ENCODE peak calls at places on chromosome 11, in six cellular contexts. One of them, this sample, is unnamed.
A peak's percentile ranks its signal among the peaks of the same experiment; 100 is the strongest.

GRCh38 chr11:76629133-76629852 is 41.3 kb downstream of the LRRC32 start:
- DNase-seq in psoas muscle: peak; percentile 34
- DNase-seq in cardiac muscle cell: no peak
- DNase-seq in mesothelial cell of epicardium: no peak
- DNase-seq in HFFc6: no peak
- DNase-seq in WERI-Rb-1: no peak
- DNase-seq in this sample: no peak

GRCh38 chr11:2801711-2802388 is 83.7 kb downstream of the CDKN1C start:
- DNase-seq in psoas muscle: peak; percentile 10
- DNase-seq in HFFc6: no peak
- DNase-seq in WERI-Rb-1: peak; percentile 8
- DNase-seq in mesothelial cell of epicardium: peak; percentile 36
- DNase-seq in cardiac muscle cell: no peak
- DNase-seq in this sample: no peak

GRCh38 chr11:29328961-29329441 is 687.8 kb downstream of the KCNA4 start:
- DNase-seq in psoas muscle: no peak
- DNase-seq in HFFc6: peak; percentile 66
- DNase-seq in cardiac muscle cell: peak; percentile 47
- DNase-seq in WERI-Rb-1: peak; percentile 21
- DNase-seq in mesothelial cell of epicardium: no peak
- DNase-seq in this sample: peak; percentile 32

GRCh38 chr11:104926771-104927470 is 28.7 kb upstream of the CASP12 start:
- DNase-seq in HFFc6: no peak
- DNase-seq in psoas muscle: peak; percentile 6
- DNase-seq in cardiac muscle cell: peak; percentile 45
- DNase-seq in mesothelial cell of epicardium: no peak
- DNase-seq in WERI-Rb-1: peak; percentile 7
- DNase-seq in this sample: no peak

GRCh38 chr11:82043316-82043715 is 690.3 kb downstream of the FAM181B start:
- DNase-seq in WERI-Rb-1: no peak
- DNase-seq in cardiac muscle cell: no peak
- DNase-seq in mesothelial cell of epicardium: no peak
- DNase-seq in HFFc6: no peak
- DNase-seq in psoas muscle: no peak
- DNase-seq in this sample: no peak

GRCh38 chr11:112523477-112523876 is 262.8 kb upstream of the PLET1 start:
- DNase-seq in WERI-Rb-1: no peak
- DNase-seq in HFFc6: no peak
- DNase-seq in psoas muscle: no peak
- DNase-seq in cardiac muscle cell: peak; percentile 47
- DNase-seq in mesothelial cell of epicardium: no peak
- DNase-seq in this sample: no peak

GRCh38 chr11:93704237-93704636 is 37.1 kb downstream of the TAF1D start:
- DNase-seq in mesothelial cell of epicardium: no peak
- DNase-seq in WERI-Rb-1: no peak
- DNase-seq in cardiac muscle cell: no peak
- DNase-seq in psoas muscle: no peak
- DNase-seq in HFFc6: no peak
- DNase-seq in this sample: no peak

GRCh38 chr11:63489879-63490278 is 1.1 kb downstream of the PLAAT5 start:
- DNase-seq in psoas muscle: no peak
- DNase-seq in cardiac muscle cell: no peak
- DNase-seq in HFFc6: no peak
- DNase-seq in WERI-Rb-1: no peak
- DNase-seq in mesothelial cell of epicardium: no peak
- DNase-seq in this sample: no peak

GRCh38 chr11:67455054-67455453 is at the start of gene CABP4:
- DNase-seq in cardiac muscle cell: no peak
- DNase-seq in HFFc6: no peak
- DNase-seq in WERI-Rb-1: peak; percentile 62
- DNase-seq in psoas muscle: no peak
- DNase-seq in mesothelial cell of epicardium: no peak
- DNase-seq in this sample: no peak

GRCh38 chr11:71395010-71395560 is 53.1 kb downstream of the DHCR7 start:
- DNase-seq in WERI-Rb-1: peak; percentile 17
- DNase-seq in psoas muscle: no peak
- DNase-seq in cardiac muscle cell: peak; percentile 57
- DNase-seq in mesothelial cell of epicardium: no peak
- DNase-seq in HFFc6: no peak
- DNase-seq in this sample: no peak

GRCh38 chr11:100586346-100587101 is 100.6 kb upstream of the ARHGAP42 start:
- DNase-seq in psoas muscle: no peak
- DNase-seq in cardiac muscle cell: no peak
- DNase-seq in HFFc6: no peak
- DNase-seq in WERI-Rb-1: no peak
- DNase-seq in mesothelial cell of epicardium: no peak
- DNase-seq in this sample: no peak

GRCh38 chr11:63919267-63920125 is 2.5 kb upstream of the RCOR2 start:
- DNase-seq in cardiac muscle cell: peak; percentile 79
- DNase-seq in WERI-Rb-1: peak; percentile 97
- DNase-seq in psoas muscle: peak; percentile 39
- DNase-seq in HFFc6: no peak
- DNase-seq in mesothelial cell of epicardium: no peak
- DNase-seq in this sample: peak; percentile 37

GRCh38 chr11:86469491-86470388 is 95.1 kb downstream of the CCDC81 start:
- DNase-seq in HFFc6: no peak
- DNase-seq in cardiac muscle cell: no peak
- DNase-seq in psoas muscle: peak; percentile 50
- DNase-seq in WERI-Rb-1: no peak
- DNase-seq in mesothelial cell of epicardium: no peak
- DNase-seq in this sample: no peak

GRCh38 chr11:126602349-126602940 is 247.0 kb downstream of the ST3GAL4 start:
- DNase-seq in psoas muscle: no peak
- DNase-seq in WERI-Rb-1: no peak
- DNase-seq in mesothelial cell of epicardium: no peak
- DNase-seq in cardiac muscle cell: no peak
- DNase-seq in HFFc6: no peak
- DNase-seq in this sample: no peak

GRCh38 chr11:88484873-88485621 is 147.5 kb upstream of the CTSC start:
- DNase-seq in mesothelial cell of epicardium: no peak
- DNase-seq in WERI-Rb-1: peak; percentile 42
- DNase-seq in cardiac muscle cell: peak; percentile 52
- DNase-seq in psoas muscle: no peak
- DNase-seq in HFFc6: peak; percentile 28
- DNase-seq in this sample: peak; percentile 62

GRCh38 chr11:34999453-34999852 is 83.0 kb downstream of the PDHX start:
- DNase-seq in psoas muscle: no peak
- DNase-seq in cardiac muscle cell: no peak
- DNase-seq in mesothelial cell of epicardium: no peak
- DNase-seq in HFFc6: no peak
- DNase-seq in WERI-Rb-1: no peak
- DNase-seq in this sample: no peak

GRCh38 chr11:31874631-31875191 is 63.6 kb upstream of the PAX6 start:
- DNase-seq in psoas muscle: no peak
- DNase-seq in mesothelial cell of epicardium: no peak
- DNase-seq in cardiac muscle cell: no peak
- DNase-seq in WERI-Rb-1: no peak
- DNase-seq in HFFc6: no peak
- DNase-seq in this sample: no peak

GRCh38 chr11:72395993-72396392 is 38.3 kb downstream of the CLPB start:
- DNase-seq in cardiac muscle cell: no peak
- DNase-seq in WERI-Rb-1: no peak
- DNase-seq in psoas muscle: no peak
- DNase-seq in HFFc6: no peak
- DNase-seq in mesothelial cell of epicardium: no peak
- DNase-seq in this sample: no peak

GRCh38 chr11:120216426-120217102 is 5.7 kb downstream of the OAF start:
- DNase-seq in psoas muscle: no peak
- DNase-seq in WERI-Rb-1: no peak
- DNase-seq in cardiac muscle cell: no peak
- DNase-seq in mesothelial cell of epicardium: no peak
- DNase-seq in HFFc6: no peak
- DNase-seq in this sample: no peak
- TF ChIP-seq CTCF in psoas muscle: no peak
- TF ChIP-seq CTCF in WERI-Rb-1: no peak
- TF ChIP-seq CTCF in cardiac muscle cell: no peak
- TF ChIP-seq CTCF in mesothelial cell of epicardium: no peak
- TF ChIP-seq CTCF in HFFc6: no peak
- TF ChIP-seq CTCF in this sample: no peak

DNA sequence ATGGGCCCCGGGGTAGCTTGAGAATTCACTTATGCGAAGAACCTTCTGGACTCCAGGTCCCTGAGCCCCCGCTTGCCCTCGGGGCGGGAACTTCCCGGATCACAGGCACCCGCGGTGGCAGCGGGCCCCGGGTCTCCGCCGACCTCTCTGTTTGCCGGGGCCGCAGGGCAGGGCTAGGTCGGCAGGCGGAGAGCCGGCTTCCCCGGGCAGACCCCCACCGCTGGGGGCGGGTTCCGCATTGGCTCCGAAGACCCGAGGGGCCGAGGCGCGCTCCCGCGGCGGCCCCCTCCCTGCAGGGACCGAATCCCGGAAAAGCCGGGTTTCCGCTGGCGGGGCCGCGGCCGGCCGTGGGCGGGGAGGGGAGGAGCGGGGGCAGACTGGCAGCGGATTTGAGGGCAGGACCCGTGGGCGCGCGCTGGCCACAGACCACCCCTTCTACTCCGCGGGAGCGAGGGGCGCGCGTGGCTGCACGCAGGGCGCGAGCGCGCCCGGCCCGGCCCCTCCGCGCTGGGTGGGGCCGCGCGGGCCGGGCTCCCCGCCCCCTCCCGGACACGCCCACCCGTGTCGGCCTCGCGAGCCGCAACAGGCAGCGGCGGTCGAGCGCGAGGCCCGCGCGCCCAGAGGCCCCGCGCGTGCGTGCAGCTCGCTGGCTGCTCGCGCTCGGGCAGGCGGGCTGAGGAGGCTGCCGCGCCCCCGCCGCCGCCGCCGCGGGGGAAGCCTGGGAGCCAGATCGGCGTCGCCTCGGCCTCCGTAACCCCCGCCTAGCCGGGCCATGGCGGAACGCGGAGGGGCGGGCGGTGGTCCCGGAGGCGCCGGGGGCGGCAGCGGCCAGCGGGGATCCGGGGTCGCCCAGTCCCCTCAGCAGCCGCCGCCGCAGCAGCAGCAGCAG is at the start of gene PACS1:
- DNase-seq in cardiac muscle cell: peak; percentile 80
- DNase-seq in WERI-Rb-1: peak; percentile 81
- DNase-seq in psoas muscle: peak; percentile 83
- DNase-seq in HFFc6: peak; percentile 71
- DNase-seq in mesothelial cell of epicardium: peak; percentile 71
- DNase-seq in this sample: peak; percentile 91
- TF ChIP-seq CTCF in cardiac muscle cell: no peak
- TF ChIP-seq CTCF in WERI-Rb-1: no peak
- TF ChIP-seq CTCF in psoas muscle: no peak
- TF ChIP-seq CTCF in HFFc6: peak; percentile 17
- TF ChIP-seq CTCF in mesothelial cell of epicardium: no peak
- TF ChIP-seq CTCF in this sample: no peak

GRCh38 chr11:21514298-21514697 is 678.6 kb upstream of the ANO5 start:
- DNase-seq in WERI-Rb-1: peak; percentile 43
- DNase-seq in psoas muscle: no peak
- DNase-seq in mesothelial cell of epicardium: no peak
- DNase-seq in HFFc6: no peak
- DNase-seq in cardiac muscle cell: peak; percentile 53
- DNase-seq in this sample: no peak
- TF ChIP-seq CTCF in WERI-Rb-1: peak; percentile 73
- TF ChIP-seq CTCF in psoas muscle: peak; percentile 13
- TF ChIP-seq CTCF in mesothelial cell of epicardium: no peak
- TF ChIP-seq CTCF in HFFc6: no peak
- TF ChIP-seq CTCF in cardiac muscle cell: no peak
- TF ChIP-seq CTCF in this sample: no peak

GRCh38 chr11:73931951-73932350 is 18.9 kb upstream of the DNAJB13 start:
- DNase-seq in mesothelial cell of epicardium: no peak
- DNase-seq in HFFc6: no peak
- DNase-seq in cardiac muscle cell: no peak
- DNase-seq in WERI-Rb-1: no peak
- DNase-seq in psoas muscle: no peak
- DNase-seq in this sample: no peak

GRCh38 chr11:73929388-73929787 is 21.4 kb upstream of the DNAJB13 start:
- DNase-seq in mesothelial cell of epicardium: no peak
- DNase-seq in psoas muscle: no peak
- DNase-seq in HFFc6: no peak
- DNase-seq in cardiac muscle cell: no peak
- DNase-seq in WERI-Rb-1: no peak
- DNase-seq in this sample: no peak

DNA sequence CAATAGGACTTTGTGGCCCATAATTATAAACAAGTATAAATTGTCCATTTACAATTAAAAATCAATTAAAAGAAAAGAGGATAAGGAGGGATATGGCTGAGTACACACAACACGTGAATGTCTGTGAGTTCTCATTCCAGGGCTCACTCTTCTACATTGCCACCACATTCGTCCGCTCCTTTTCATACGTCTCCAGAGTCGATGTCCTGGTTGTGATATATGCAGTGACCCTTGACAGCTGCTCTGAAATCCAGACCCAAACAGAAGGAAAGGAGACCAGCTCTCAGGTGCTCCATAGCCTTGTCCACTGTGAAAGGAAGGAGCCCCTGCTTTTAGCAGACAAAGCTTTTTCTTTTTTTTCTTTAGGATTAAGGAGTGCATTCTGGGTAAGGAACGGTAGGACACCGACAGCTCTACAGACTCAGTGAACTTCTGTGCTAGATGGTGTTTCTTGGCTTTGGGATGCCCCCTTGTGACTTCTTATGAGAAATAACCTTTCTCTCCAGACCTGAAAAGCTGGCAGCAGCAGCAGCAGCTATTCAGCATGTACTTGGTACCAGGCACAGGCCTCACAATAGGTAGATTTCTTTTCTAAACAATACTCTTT is 19.7 kb upstream of the DNAJB13 start:
- DNase-seq in HFFc6: peak; percentile 55
- DNase-seq in psoas muscle: no peak
- DNase-seq in mesothelial cell of epicardium: no peak
- DNase-seq in WERI-Rb-1: peak; percentile 70
- DNase-seq in cardiac muscle cell: peak; percentile 74
- DNase-seq in this sample: peak; percentile 58
- TF ChIP-seq CTCF in HFFc6: peak; percentile 70
- TF ChIP-seq CTCF in psoas muscle: peak; percentile 5
- TF ChIP-seq CTCF in mesothelial cell of epicardium: no peak
- TF ChIP-seq CTCF in WERI-Rb-1: peak; percentile 54
- TF ChIP-seq CTCF in cardiac muscle cell: peak; percentile 51
- TF ChIP-seq CTCF in this sample: no peak

GRCh38 chr11:111361082-111361801 is 17.8 kb downstream of the POU2AF1 start:
- DNase-seq in psoas muscle: no peak
- DNase-seq in mesothelial cell of epicardium: no peak
- DNase-seq in cardiac muscle cell: no peak
- DNase-seq in WERI-Rb-1: no peak
- DNase-seq in HFFc6: no peak
- DNase-seq in this sample: no peak

GRCh38 chr11:111358038-111359001 is 20.8 kb downstream of the POU2AF1 start:
- DNase-seq in cardiac muscle cell: no peak
- DNase-seq in psoas muscle: no peak
- DNase-seq in WERI-Rb-1: no peak
- DNase-seq in mesothelial cell of epicardium: no peak
- DNase-seq in HFFc6: no peak
- DNase-seq in this sample: no peak

GRCh38 chr11:111360150-111361043 is 18.7 kb downstream of the POU2AF1 start:
- DNase-seq in cardiac muscle cell: no peak
- DNase-seq in psoas muscle: no peak
- DNase-seq in mesothelial cell of epicardium: no peak
- DNase-seq in HFFc6: no peak
- DNase-seq in WERI-Rb-1: no peak
- DNase-seq in this sample: no peak

GRCh38 chr11:111357150-111358037 is 21.7 kb downstream of the POU2AF1 start:
- DNase-seq in HFFc6: no peak
- DNase-seq in psoas muscle: no peak
- DNase-seq in mesothelial cell of epicardium: no peak
- DNase-seq in cardiac muscle cell: no peak
- DNase-seq in WERI-Rb-1: no peak
- DNase-seq in this sample: no peak

GRCh38 chr11:111359223-111360149 is 19.6 kb downstream of the POU2AF1 start:
- DNase-seq in HFFc6: no peak
- DNase-seq in cardiac muscle cell: no peak
- DNase-seq in mesothelial cell of epicardium: no peak
- DNase-seq in psoas muscle: no peak
- DNase-seq in WERI-Rb-1: no peak
- DNase-seq in this sample: no peak
- TF ChIP-seq CTCF in HFFc6: no peak
- TF ChIP-seq CTCF in cardiac muscle cell: no peak
- TF ChIP-seq CTCF in mesothelial cell of epicardium: no peak
- TF ChIP-seq CTCF in psoas muscle: no peak
- TF ChIP-seq CTCF in WERI-Rb-1: no peak
- TF ChIP-seq CTCF in this sample: no peak

This sample was measured in GM13976.